ENCODE peak calls at places on chromosome 20, in ten cellular contexts. One of them, this sample, is unnamed.

GRCh38 chr20:57582432-57583288 is 21.8 kb downstream of the PCK1 start:
- DNase-seq in fibroblast of pulmonary artery: peak; percentile 34
- DNase-seq in bronchial epithelial cell: peak; percentile 17
- DNase-seq in CD4-positive, alpha-beta memory T cell: no peak
- DNase-seq in K562: peak; percentile 40
- DNase-seq in activated naive CD4-positive, alpha-beta T cell treated with anti-CD3 and anti-CD28 coated beads, Interleukin-2, amount 50 U/mL, for 16 hours: no peak
- DNase-seq in T-helper 9 cell: no peak
- DNase-seq in AG09309: no peak
- DNase-seq in HT-29: no peak
- DNase-seq in ureter: peak; percentile 63
- DNase-seq in this sample: no peak

GRCh38 chr20:38630727-38631126 is 29.1 kb downstream of the ARHGAP40 start:
- DNase-seq in fibroblast of pulmonary artery: no peak
- DNase-seq in bronchial epithelial cell: no peak
- DNase-seq in CD4-positive, alpha-beta memory T cell: no peak
- DNase-seq in K562: no peak
- DNase-seq in activated naive CD4-positive, alpha-beta T cell treated with anti-CD3 and anti-CD28 coated beads, Interleukin-2, amount 50 U/mL, for 16 hours: no peak
- DNase-seq in T-helper 9 cell: no peak
- DNase-seq in AG09309: no peak
- DNase-seq in HT-29: no peak
- DNase-seq in ureter: no peak
- DNase-seq in this sample: no peak

GRCh38 chr20:51022227-51022802 is 592 bp downstream of the KCNG1 start:
- DNase-seq in fibroblast of pulmonary artery: no peak
- DNase-seq in bronchial epithelial cell: no peak
- DNase-seq in CD4-positive, alpha-beta memory T cell: no peak
- DNase-seq in K562: no peak
- DNase-seq in activated naive CD4-positive, alpha-beta T cell treated with anti-CD3 and anti-CD28 coated beads, Interleukin-2, amount 50 U/mL, for 16 hours: no peak
- DNase-seq in T-helper 9 cell: no peak
- DNase-seq in AG09309: no peak
- DNase-seq in HT-29: no peak
- DNase-seq in ureter: no peak
- DNase-seq in this sample: no peak

GRCh38 chr20:35021063-35021462 is 65.4 kb downstream of the MYH7B start:
- DNase-seq in fibroblast of pulmonary artery: peak; percentile 88
- DNase-seq in bronchial epithelial cell: no peak
- DNase-seq in CD4-positive, alpha-beta memory T cell: no peak
- DNase-seq in K562: no peak
- DNase-seq in activated naive CD4-positive, alpha-beta T cell treated with anti-CD3 and anti-CD28 coated beads, Interleukin-2, amount 50 U/mL, for 16 hours: no peak
- DNase-seq in T-helper 9 cell: no peak
- DNase-seq in AG09309: no peak
- DNase-seq in HT-29: no peak
- DNase-seq in ureter: peak; percentile 29
- DNase-seq in this sample: no peak

GRCh38 chr20:33419140-33419974 is 18.0 kb upstream of the CDK5RAP1 start:
- DNase-seq in fibroblast of pulmonary artery: peak; percentile 74
- DNase-seq in bronchial epithelial cell: no peak
- DNase-seq in CD4-positive, alpha-beta memory T cell: no peak
- DNase-seq in K562: peak; percentile 72
- DNase-seq in activated naive CD4-positive, alpha-beta T cell treated with anti-CD3 and anti-CD28 coated beads, Interleukin-2, amount 50 U/mL, for 16 hours: no peak
- DNase-seq in T-helper 9 cell: no peak
- DNase-seq in AG09309: no peak
- DNase-seq in HT-29: no peak
- DNase-seq in ureter: peak; percentile 67
- DNase-seq in this sample: no peak

GRCh38 chr20:59342017-59342957 is 41.9 kb downstream of the EDN3 start:
- DNase-seq in fibroblast of pulmonary artery: no peak
- DNase-seq in bronchial epithelial cell: no peak
- DNase-seq in CD4-positive, alpha-beta memory T cell: no peak
- DNase-seq in K562: no peak
- DNase-seq in activated naive CD4-positive, alpha-beta T cell treated with anti-CD3 and anti-CD28 coated beads, Interleukin-2, amount 50 U/mL, for 16 hours: no peak
- DNase-seq in T-helper 9 cell: no peak
- DNase-seq in AG09309: no peak
- DNase-seq in HT-29: no peak
- DNase-seq in ureter: no peak
- DNase-seq in this sample: no peak

GRCh38 chr20:46088409-46089075 is 1.2 kb downstream of the NCOA5 start:
- DNase-seq in fibroblast of pulmonary artery: peak; percentile 11
- DNase-seq in bronchial epithelial cell: peak; percentile 30
- DNase-seq in CD4-positive, alpha-beta memory T cell: no peak
- DNase-seq in K562: no peak
- DNase-seq in activated naive CD4-positive, alpha-beta T cell treated with anti-CD3 and anti-CD28 coated beads, Interleukin-2, amount 50 U/mL, for 16 hours: no peak
- DNase-seq in T-helper 9 cell: no peak
- DNase-seq in AG09309: no peak
- DNase-seq in HT-29: peak; percentile 56
- DNase-seq in ureter: no peak
- DNase-seq in this sample: no peak

GRCh38 chr20:20955837-20956236 is 150.3 kb downstream of the LINC00237 start:
- DNase-seq in fibroblast of pulmonary artery: no peak
- DNase-seq in bronchial epithelial cell: no peak
- DNase-seq in CD4-positive, alpha-beta memory T cell: no peak
- DNase-seq in K562: no peak
- DNase-seq in activated naive CD4-positive, alpha-beta T cell treated with anti-CD3 and anti-CD28 coated beads, Interleukin-2, amount 50 U/mL, for 16 hours: no peak
- DNase-seq in T-helper 9 cell: no peak
- DNase-seq in AG09309: no peak
- DNase-seq in HT-29: no peak
- DNase-seq in ureter: no peak
- DNase-seq in this sample: no peak

GRCh38 chr20:21559305-21559704 is 45.4 kb upstream of the NKX2-2 start:
- DNase-seq in fibroblast of pulmonary artery: no peak
- DNase-seq in bronchial epithelial cell: no peak
- DNase-seq in CD4-positive, alpha-beta memory T cell: peak; percentile 24
- DNase-seq in K562: no peak
- DNase-seq in activated naive CD4-positive, alpha-beta T cell treated with anti-CD3 and anti-CD28 coated beads, Interleukin-2, amount 50 U/mL, for 16 hours: no peak
- DNase-seq in T-helper 9 cell: no peak
- DNase-seq in AG09309: no peak
- DNase-seq in HT-29: no peak
- DNase-seq in ureter: no peak
- DNase-seq in this sample: no peak

This sample was measured in astrocyte of the cerebellum.